ENCODE peak calls at places on chromosomes 3 and 15, in ten cellular contexts. P is activated T-helper 1 cell treated with Interleukin-2 at 50 U/mL for 16 hours, L is left ventricle myocardium superior, G is neural crest cell, I is cerebellar cortex, T is epithelial cell of proximal tubule, J is amniotic epithelial cell, R is T-helper 17 cell, A is hypothalamus, U is GM19239. N is an unnamed sample.

GRCh38 chr15:27681038-27681437 is 418.1 kb downstream of the OCA2 start:
- DNase-seq in A (no peak), P (no peak), L (no peak), I (no peak), T (no peak), J (no peak), G (no peak), R (no peak), U (peak; percentile 9), N (peak; percentile 27)

GRCh38 chr3:115040673-115041286 is 106.3 kb downstream of the ZBTB20 start:
- DNase-seq in I (no peak), G (peak; percentile 9), R (peak; percentile 26), T (no peak), P (no peak), J (peak; percentile 53), U (peak; percentile 1), A (peak; percentile 16), L (no peak), N (peak; percentile 41)

GRCh38 chr15:55074431-55074830 is 122.3 kb downstream of the RSL24D1 start:
- DNase-seq in P (no peak), J (no peak), U (no peak), A (no peak), T (no peak), R (no peak), I (peak; percentile 90), L (no peak), G (no peak), N (no peak)

GRCh38 chr15:51190424-51191068 is 95.8 kb upstream of the TNFAIP8L3 start:
- DNase-seq in J (no peak), T (no peak), U (no peak), L (peak; percentile 78), G (no peak), P (no peak), R (no peak), A (no peak), I (no peak), N (no peak)

GRCh38 chr15:78182336-78182700 is 33.2 kb downstream of the IDH3A start:
- DNase-seq in A (no peak), T (no peak), J (no peak), G (no peak), P (no peak), R (no peak), L (no peak), U (no peak), I (no peak), N (no peak)

GRCh38 chr3:50617096-50617791 is at the start of gene MAPKAPK3:
- DNase-seq in A (no peak), U (no peak), T (no peak), L (peak; percentile 79), G (peak; percentile 8), R (no peak), I (no peak), J (no peak), P (no peak), N (peak; percentile 63)

GRCh38 chr3:142022381-142022780 is 127.0 kb downstream of the TFDP2 start:
- DNase-seq in G (no peak), R (no peak), P (no peak), T (no peak), I (no peak), A (no peak), U (peak; percentile 14), J (peak; percentile 79), L (no peak), N (peak; percentile 97)

GRCh38 chr3:19428729-19429128 is 280.4 kb downstream of the KCNH8 start:
- DNase-seq in U (no peak), T (no peak), R (no peak), L (no peak), J (no peak), G (no peak), A (no peak), P (no peak), I (no peak), N (no peak)

GRCh38 chr15:81516461-81516860 is 142.4 kb upstream of the TMC3 start:
- DNase-seq in U (no peak), P (no peak), L (no peak), T (no peak), A (no peak), J (peak; percentile 19), G (no peak), R (no peak), I (no peak), N (no peak)

GRCh38 chr3:69145688-69146087 is 23.3 kb upstream of the LMOD3 start:
- DNase-seq in T (no peak), I (no peak), U (no peak), A (no peak), G (no peak), P (no peak), R (no peak), J (no peak), L (no peak), N (peak; percentile 72)

GRCh38 chr3:129448187-129448895 is 8.3 kb downstream of the IFT122 start:
- DNase-seq in L (no peak), G (no peak), I (no peak), U (no peak), J (no peak), R (no peak), T (peak; percentile 94), A (no peak), P (no peak), N (no peak)

GRCh38 chr3:128083980-128084674 is 31.9 kb downstream of the SEC61A1 start:
- DNase-seq in L (no peak), I (no peak), R (no peak), A (no peak), P (no peak), T (no peak), J (no peak), U (no peak), G (no peak), N (no peak)

GRCh38 chr15:28019594-28020320 is 79.4 kb downstream of the OCA2 start:
- DNase-seq in U (no peak), P (no peak), A (no peak), J (no peak), R (no peak), T (no peak), L (no peak), I (no peak), G (no peak), N (no peak)

GRCh38 chr3:141368062-141368924 is at the start of gene ZBTB38:
- DNase-seq in P (no peak), U (no peak), G (peak; percentile 71), I (no peak), R (no peak), J (peak; percentile 88), A (peak; percentile 93), L (peak; percentile 91), T (peak; percentile 69), N (peak; percentile 78)

GRCh38 chr3:104717828-104718196 is 648.9 kb upstream of the ALCAM start:
- DNase-seq in R (no peak), T (no peak), P (no peak), A (no peak), I (no peak), J (peak; percentile 71), U (no peak), L (no peak), G (no peak), N (no peak)

GRCh38 chr3:133412511-133413165 is 12.8 kb downstream of the BFSP2 start:
- DNase-seq in T (no peak), P (no peak), L (peak; percentile 43), R (no peak), A (no peak), I (peak; percentile 29), G (no peak), J (peak; percentile 60), U (no peak), N (no peak)

GRCh38 chr15:77002436-77002835 is 7.5 kb downstream of the PSTPIP1 start:
- DNase-seq in R (no peak), I (no peak), T (no peak), P (no peak), J (no peak), L (no peak), G (no peak), A (no peak), U (no peak), N (no peak)

GRCh38 chr15:67107014-67107812 is 41.8 kb downstream of the SMAD3 start:
- DNase-seq in R (no peak), G (no peak), P (no peak), I (no peak), U (no peak), T (peak; percentile 97), J (peak; percentile 100), A (no peak), L (peak; percentile 54), N (no peak)

GRCh38 chr3:46222435-46223161 is 14.5 kb upstream of the CCR1 start:
- DNase-seq in A (no peak), T (no peak), G (no peak), L (no peak), I (no peak), P (no peak), U (no peak), R (no peak), J (peak; percentile 8), N (no peak)

GRCh38 chr3:15934389-15935195 is 136.8 kb upstream of the ANKRD28 start:
- DNase-seq in P (no peak), I (no peak), T (no peak), L (peak; percentile 41), A (no peak), U (no peak), J (no peak), G (no peak), R (no peak), N (no peak)

GRCh38 chr15:90376789-90377188 is 11.3 kb upstream of the IQGAP1 start:
- DNase-seq in T (no peak), U (no peak), R (peak; percentile 46), I (no peak), L (no peak), A (no peak), J (no peak), G (no peak), P (peak; percentile 47), N (no peak)

GRCh38 chr3:120272294-120272693 is 12.7 kb downstream of the GPR156 start:
- DNase-seq in G (no peak), I (no peak), L (no peak), T (no peak), R (no peak), P (no peak), U (no peak), A (no peak), J (peak; percentile 29), N (no peak)

GRCh38 chr3:125078961-125079674 is 23.3 kb upstream of the HEG1 start:
- DNase-seq in P (no peak), J (no peak), G (no peak), I (no peak), T (no peak), U (no peak), A (no peak), L (no peak), R (no peak), N (no peak)

GRCh38 chr15:100723323-100723801 is 121.0 kb downstream of the ASB7 start:
- DNase-seq in G (no peak), T (no peak), A (no peak), J (peak; percentile 53), I (no peak), P (no peak), U (no peak), R (no peak), L (no peak), N (no peak)

GRCh38 chr3:149813367-149814281 is 609 bp downstream of the RNF13 start:
- DNase-seq in A (peak; percentile 27), J (peak; percentile 32), G (no peak), I (peak; percentile 61), R (no peak), L (no peak), T (peak; percentile 20), P (no peak), U (no peak), N (peak; percentile 55)

GRCh38 chr3:13268961-13269391 is 151.1 kb downstream of the NUP210 start:
- DNase-seq in P (no peak), T (no peak), L (peak; percentile 10), I (no peak), G (no peak), A (no peak), J (no peak), R (no peak), U (no peak), N (no peak)

GRCh38 chr3:100893108-100893507 is 100.1 kb downstream of the ABI3BP start:
- DNase-seq in T (no peak), A (no peak), R (no peak), G (no peak), I (no peak), U (no peak), L (peak; percentile 21), J (peak; percentile 24), P (no peak), N (no peak)

GRCh38 chr15:56835598-56836275 is 82.7 kb upstream of the TCF12 start:
- DNase-seq in J (no peak), P (no peak), L (no peak), G (no peak), A (no peak), R (no peak), T (peak; percentile 40), I (peak; percentile 34), U (no peak), N (no peak)

N was measured in erythroblast.